ENCODE peak calls at places on chromosomes 1 and 21, in nine cellular contexts. G is mesendoderm; L is erythroblast; A is kidney epithelial cell; H is stimulated activated CD4-positive, alpha-beta T cell treated with anti-CD3 and anti-CD28 coated beads, Interleukin-15, amount 100 ng/mL, for 1 hour; U is NCI-H524; T is stromal cell of bone marrow; O is nephron progenitor cell; R is NCI-H1417. N is an unnamed sample.
A peak's percentile ranks its signal among the peaks of the same experiment; 100 is the strongest.

GRCh38 chr1:183932412-183932811 is 105.1 kb downstream of the COLGALT2 start:
- DNase-seq in G (no peak), L (no peak), A (no peak), H (no peak), U (no peak), T (peak; percentile 72), O (no peak), R (no peak), N (peak; percentile 63)

GRCh38 chr21:15752763-15753407 is 23.1 kb downstream of the USP25 start:
- DNase-seq in G (peak; percentile 99), L (peak; percentile 25), A (no peak), H (no peak), U (no peak), T (no peak), O (no peak), R (no peak), N (no peak)

GRCh38 chr21:32309906-32310460 is 11.3 kb downstream of the MRAP start:
- DNase-seq in G (peak; percentile 82), L (no peak), A (no peak), H (no peak), U (no peak), T (no peak), O (no peak), R (no peak), N (no peak)

GRCh38 chr1:227934476-227935313 is 13.0 kb downstream of the WNT9A start:
- DNase-seq in G (peak; percentile 75), L (peak; percentile 20), A (peak; percentile 25), H (no peak), U (no peak), T (peak; percentile 72), O (no peak), R (no peak), N (no peak)

GRCh38 chr1:44714944-44715571 is 15.9 kb downstream of the RNU5D-1 start:
- DNase-seq in G (peak; percentile 85), L (peak; percentile 82), A (no peak), H (peak; percentile 43), U (peak; percentile 29), T (peak; percentile 53), O (peak; percentile 69), R (peak; percentile 57), N (peak; percentile 79)

GRCh38 chr1:38872401-38873026 is 634 bp downstream of the MYCBP start:
- DNase-seq in G (peak; percentile 19), L (peak; percentile 62), A (no peak), H (no peak), U (no peak), T (no peak), O (peak; percentile 38), R (no peak), N (no peak)

GRCh38 chr1:219459321-219460105 is 153.4 kb downstream of the ZC3H11B start:
- DNase-seq in G (no peak), L (no peak), A (no peak), H (no peak), U (no peak), T (peak; percentile 71), O (no peak), R (no peak), N (no peak)

GRCh38 chr1:10839188-10839770 is 42.8 kb upstream of the CASZ1 start:
- DNase-seq in G (no peak), L (no peak), A (no peak), H (no peak), U (no peak), T (no peak), O (no peak), R (no peak), N (no peak)

GRCh38 chr1:243984788-243985187 is 66.3 kb upstream of the ZBTB18 start:
- DNase-seq in G (no peak), L (no peak), A (no peak), H (no peak), U (no peak), T (no peak), O (no peak), R (no peak), N (no peak)

GRCh38 chr1:211828584-211829342 is 1.8 kb downstream of the LPGAT1 start:
- DNase-seq in G (no peak), L (no peak), A (no peak), H (no peak), U (peak; percentile 59), T (no peak), O (no peak), R (no peak), N (no peak)

GRCh38 chr1:29488794-29489309 is 252.5 kb downstream of the PTPRU start:
- DNase-seq in G (no peak), L (no peak), A (no peak), H (no peak), U (no peak), T (no peak), O (no peak), R (no peak), N (no peak)